ENCODE peak calls at places on chromosomes 3 and 15, in four cellular contexts. One of them, this sample, is unnamed. For H3K4me1 and H3K9me3, the result is how much of the 10 kb centered on the place peaks cover.

GRCh38 chr15:35827156-35827555 is 281.2 kb upstream of the DPH6 start:
- DNase-seq in transverse colon: no peak
- DNase-seq in heart left ventricle: no peak
- DNase-seq in CD8-positive, alpha-beta memory T cell: no peak
- DNase-seq in this sample: no peak

GRCh38 chr3:15527031-15527459 is 5.5 kb upstream of the COLQ start:
- DNase-seq in heart left ventricle: no peak
- DNase-seq in transverse colon: no peak
- DNase-seq in CD8-positive, alpha-beta memory T cell: no peak
- DNase-seq in this sample: no peak

GRCh38 chr3:127182446-127182845 is 10.5 kb upstream of the PRR23E start:
- DNase-seq in transverse colon: no peak
- DNase-seq in CD8-positive, alpha-beta memory T cell: no peak
- DNase-seq in heart left ventricle: no peak
- DNase-seq in this sample: peak

GRCh38 chr3:181724432-181724740 is 12.7 kb downstream of the SOX2 start:
- DNase-seq in heart left ventricle: no peak
- DNase-seq in CD8-positive, alpha-beta memory T cell: no peak
- DNase-seq in transverse colon: no peak
- DNase-seq in this sample: no peak

GRCh38 chr3:68139897-68140296 is 485.5 kb upstream of the SUCLG2 start:
- DNase-seq in transverse colon: no peak
- DNase-seq in CD8-positive, alpha-beta memory T cell: no peak
- DNase-seq in heart left ventricle: no peak
- DNase-seq in this sample: no peak

GRCh38 chr3:164048451-164048850 is 1029.8 kb downstream of the SI start:
- DNase-seq in heart left ventricle: no peak
- DNase-seq in CD8-positive, alpha-beta memory T cell: no peak
- DNase-seq in transverse colon: no peak
- DNase-seq in this sample: no peak

GRCh38 chr3:146547235-146547835 is 2.9 kb upstream of the PLSCR1 start:
- DNase-seq in heart left ventricle: no peak
- DNase-seq in CD8-positive, alpha-beta memory T cell: no peak
- DNase-seq in transverse colon: no peak
- DNase-seq in this sample: no peak

GRCh38 chr3:65846936-65847335 is 191.8 kb downstream of the MAGI1 start:
- DNase-seq in heart left ventricle: no peak
- DNase-seq in CD8-positive, alpha-beta memory T cell: no peak
- DNase-seq in transverse colon: no peak
- DNase-seq in this sample: no peak

GRCh38 chr15:74369084-74369745 is 1.8 kb upstream of the CYP11A1 start:
- DNase-seq in transverse colon: no peak
- DNase-seq in CD8-positive, alpha-beta memory T cell: no peak
- DNase-seq in heart left ventricle: no peak
- DNase-seq in this sample: no peak

GRCh38 chr3:13657660-13658435 is 108.9 kb downstream of the FBLN2 start:
- DNase-seq in transverse colon: peak
- DNase-seq in CD8-positive, alpha-beta memory T cell: peak
- DNase-seq in heart left ventricle: peak
- DNase-seq in this sample: peak

GRCh38 chr3:46464326-46465195 is at the start of gene LTF:
- DNase-seq in CD8-positive, alpha-beta memory T cell: no peak
- DNase-seq in heart left ventricle: no peak
- DNase-seq in transverse colon: no peak
- DNase-seq in this sample: no peak

GRCh38 chr15:63079938-63080626 is 37.5 kb downstream of the TPM1 start:
- DNase-seq in transverse colon: no peak
- DNase-seq in CD8-positive, alpha-beta memory T cell: no peak
- DNase-seq in heart left ventricle: no peak
- DNase-seq in this sample: no peak

GRCh38 chr15:32959077-32959476 is 235.4 kb downstream of the FMN1 start:
- DNase-seq in heart left ventricle: no peak
- DNase-seq in transverse colon: no peak
- DNase-seq in CD8-positive, alpha-beta memory T cell: no peak
- DNase-seq in this sample: no peak

GRCh38 chr3:144031938-144032337 is 60.3 kb downstream of the DIPK2A start:
- DNase-seq in transverse colon: peak
- DNase-seq in CD8-positive, alpha-beta memory T cell: no peak
- DNase-seq in heart left ventricle: peak
- DNase-seq in this sample: no peak

GRCh38 chr3:113264741-113265140 is 53.4 kb downstream of the BOC start:
- DNase-seq in CD8-positive, alpha-beta memory T cell: no peak
- DNase-seq in transverse colon: no peak
- DNase-seq in heart left ventricle: no peak
- DNase-seq in this sample: no peak

GRCh38 chr3:72590732-72591192 is 257.5 kb downstream of the SHQ1 start:
- DNase-seq in transverse colon: no peak
- DNase-seq in CD8-positive, alpha-beta memory T cell: no peak
- DNase-seq in heart left ventricle: no peak
- DNase-seq in this sample: no peak

GRCh38 chr3:150041877-150042276 is 71.2 kb upstream of the PFN2 start:
- DNase-seq in CD8-positive, alpha-beta memory T cell: no peak
- DNase-seq in heart left ventricle: no peak
- DNase-seq in transverse colon: no peak
- DNase-seq in this sample: no peak

GRCh38 chr3:117355566-117355965 is 646.0 kb downstream of the TUSC7 start:
- DNase-seq in heart left ventricle: no peak
- DNase-seq in transverse colon: no peak
- DNase-seq in CD8-positive, alpha-beta memory T cell: no peak
- DNase-seq in this sample: no peak

GRCh38 chr15:41199470-41199869 is 31.1 kb downstream of the EXD1 start:
- DNase-seq in heart left ventricle: no peak
- DNase-seq in transverse colon: no peak
- DNase-seq in CD8-positive, alpha-beta memory T cell: no peak
- DNase-seq in this sample: no peak

GRCh38 chr3:133494469-133494868 is 79.0 kb upstream of the CDV3 start:
- DNase-seq in CD8-positive, alpha-beta memory T cell: no peak
- DNase-seq in transverse colon: no peak
- DNase-seq in heart left ventricle: no peak
- DNase-seq in this sample: no peak

GRCh38 chr3:107660316-107660976 is 137.7 kb downstream of the BBX start:
- DNase-seq in CD8-positive, alpha-beta memory T cell: peak
- DNase-seq in heart left ventricle: no peak
- DNase-seq in transverse colon: no peak
- DNase-seq in this sample: no peak

GRCh38 chr3:62722344-62722743 is 152.9 kb downstream of the CADPS start:
- DNase-seq in CD8-positive, alpha-beta memory T cell: no peak
- DNase-seq in transverse colon: no peak
- DNase-seq in heart left ventricle: no peak
- DNase-seq in this sample: no peak

GRCh38 chr3:180804871-180805430 is 107.5 kb upstream of the FXR1 start:
- DNase-seq in heart left ventricle: peak
- DNase-seq in CD8-positive, alpha-beta memory T cell: no peak
- DNase-seq in transverse colon: no peak
- DNase-seq in this sample: no peak

GRCh38 chr3:143847787-143848631 is at the start of gene SLC9A9:
- DNase-seq in CD8-positive, alpha-beta memory T cell: peak
- DNase-seq in transverse colon: peak
- DNase-seq in heart left ventricle: no peak
- DNase-seq in this sample: no peak

GRCh38 chr15:63357657-63358161 is 23.9 kb downstream of the CA12 start:
- DNase-seq in transverse colon: peak
- DNase-seq in CD8-positive, alpha-beta memory T cell: no peak
- DNase-seq in heart left ventricle: no peak
- DNase-seq in this sample: no peak

GRCh38 chr3:195863121-195864061 is 45.0 kb downstream of the TNK2 start:
- DNase-seq in CD8-positive, alpha-beta memory T cell: peak
- DNase-seq in heart left ventricle: peak
- DNase-seq in transverse colon: peak
- DNase-seq in this sample: peak

GRCh38 chr3:166637984-166638530 is 742.0 kb downstream of the ZBBX start:
- DNase-seq in heart left ventricle: no peak
- DNase-seq in CD8-positive, alpha-beta memory T cell: no peak
- DNase-seq in transverse colon: no peak
- DNase-seq in this sample: no peak

GRCh38 chr3:161142486-161142885 is 37.3 kb upstream of the B3GALNT1 start:
- DNase-seq in CD8-positive, alpha-beta memory T cell: no peak
- DNase-seq in transverse colon: no peak
- DNase-seq in heart left ventricle: no peak
- DNase-seq in this sample: no peak

GRCh38 chr3:23740517-23741402 is 65.0 kb upstream of the UBE2E1 start:
- DNase-seq in CD8-positive, alpha-beta memory T cell: no peak
- DNase-seq in heart left ventricle: peak
- DNase-seq in transverse colon: peak
- DNase-seq in this sample: peak

GRCh38 chr15:78991879-78992278 is 47.0 kb upstream of the CTSH start:
- DNase-seq in CD8-positive, alpha-beta memory T cell: no peak
- DNase-seq in transverse colon: peak
- DNase-seq in heart left ventricle: no peak
- DNase-seq in this sample: no peak

GRCh38 chr3:112739252-112739945 is 98.5 kb upstream of the CCDC80 start:
- DNase-seq in transverse colon: no peak
- DNase-seq in heart left ventricle: no peak
- DNase-seq in CD8-positive, alpha-beta memory T cell: no peak
- DNase-seq in this sample: no peak

DNA sequence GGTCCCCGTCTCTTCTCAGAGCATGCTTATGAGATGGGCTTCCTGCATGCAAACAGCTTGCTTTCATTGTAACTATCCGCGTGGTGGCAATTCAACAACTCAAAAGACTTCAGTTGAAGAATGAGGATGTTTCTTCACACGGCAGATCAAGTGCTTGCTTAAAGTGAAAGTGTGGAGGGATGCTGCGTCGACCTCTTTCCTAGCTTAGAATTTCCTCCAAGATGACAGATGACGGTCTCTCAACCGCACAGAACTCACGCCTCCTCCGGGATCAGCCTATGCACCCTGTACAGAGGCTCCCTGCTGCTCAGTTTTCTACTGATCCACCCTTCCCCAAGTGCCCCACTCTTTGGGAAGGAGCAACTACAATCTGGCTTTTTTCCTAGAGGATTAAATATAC is 47.8 kb downstream of the PCSK6 start:
- DNase-seq in heart left ventricle: no peak
- DNase-seq in transverse colon: no peak
- DNase-seq in CD8-positive, alpha-beta memory T cell: no peak
- DNase-seq in this sample: no peak
- H3K4me1 ChIP-seq in heart left ventricle: half or more
- H3K4me1 ChIP-seq in transverse colon: under half
- H3K4me1 ChIP-seq in CD8-positive, alpha-beta memory T cell: under half
- H3K4me1 ChIP-seq in this sample: under half

GRCh38 chr15:50893976-50894375 is 14.5 kb upstream of the AP4E1 start:
- DNase-seq in heart left ventricle: no peak
- DNase-seq in CD8-positive, alpha-beta memory T cell: no peak
- DNase-seq in transverse colon: no peak
- DNase-seq in this sample: no peak
- H3K9me3 ChIP-seq in heart left ventricle: under half
- H3K9me3 ChIP-seq in CD8-positive, alpha-beta memory T cell: under half
- H3K9me3 ChIP-seq in transverse colon: under half
- H3K9me3 ChIP-seq in this sample: under half

GRCh38 chr3:152595975-152596832 is 238.7 kb upstream of the P2RY1 start:
- DNase-seq in CD8-positive, alpha-beta memory T cell: peak
- DNase-seq in transverse colon: peak
- DNase-seq in heart left ventricle: peak
- DNase-seq in this sample: peak
- H3K4me3 ChIP-seq in CD8-positive, alpha-beta memory T cell: no peak
- H3K4me3 ChIP-seq in transverse colon: no peak
- H3K4me3 ChIP-seq in heart left ventricle: peak
- H3K4me3 ChIP-seq in this sample: no peak

DNA sequence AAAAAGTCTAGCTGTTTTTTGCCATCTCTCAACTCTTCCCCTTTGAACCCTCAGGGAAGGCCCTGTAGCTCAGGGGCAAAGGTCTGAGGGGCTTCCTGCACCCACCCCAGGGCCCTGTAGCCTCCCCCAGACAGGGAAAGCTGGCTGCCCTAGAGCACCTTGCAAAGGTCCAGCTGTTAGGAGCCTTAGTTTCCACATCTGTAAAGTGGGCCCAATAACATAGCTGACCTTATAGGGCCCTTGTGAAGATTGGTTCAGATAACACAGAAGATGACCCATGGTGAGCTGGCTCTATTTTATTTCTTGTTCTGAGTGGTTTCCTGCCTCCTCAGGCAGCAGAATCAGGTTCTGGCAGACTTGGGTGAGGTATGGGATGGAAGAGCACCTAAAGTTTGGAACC is 55.2 kb upstream of the SMAD6 start:
- DNase-seq in heart left ventricle: no peak
- DNase-seq in transverse colon: no peak
- DNase-seq in CD8-positive, alpha-beta memory T cell: no peak
- DNase-seq in this sample: no peak
- H3K4me1 ChIP-seq in heart left ventricle: half or more
- H3K4me1 ChIP-seq in transverse colon: under half
- H3K4me1 ChIP-seq in CD8-positive, alpha-beta memory T cell: under half
- H3K4me1 ChIP-seq in this sample: under half

GRCh38 chr15:93451265-93451664 is 362.3 kb upstream of the RGMA start:
- DNase-seq in heart left ventricle: no peak
- DNase-seq in transverse colon: no peak
- DNase-seq in CD8-positive, alpha-beta memory T cell: no peak
- DNase-seq in this sample: no peak
- H3K9me3 ChIP-seq in heart left ventricle: under half
- H3K9me3 ChIP-seq in transverse colon: under half
- H3K9me3 ChIP-seq in CD8-positive, alpha-beta memory T cell: under half
- H3K9me3 ChIP-seq in this sample: under half

DNA sequence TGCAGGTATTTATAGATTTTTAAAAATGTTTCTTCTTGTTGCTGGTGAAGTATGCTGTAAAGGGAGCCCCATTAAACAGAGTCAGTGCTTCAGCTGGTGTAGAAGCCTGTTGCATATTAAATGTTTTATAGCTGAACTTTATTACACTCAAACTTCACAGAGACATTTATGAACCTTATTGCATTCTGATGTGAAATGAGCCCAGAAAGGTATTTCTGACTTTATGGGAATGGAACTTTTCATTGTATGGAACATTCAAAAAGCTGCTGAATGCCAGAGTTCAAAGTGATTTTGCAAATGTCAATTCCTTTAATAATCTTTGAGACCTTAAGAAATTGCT is 329.3 kb upstream of the RASGRP1 start:
- DNase-seq in transverse colon: no peak
- DNase-seq in CD8-positive, alpha-beta memory T cell: no peak
- DNase-seq in heart left ventricle: no peak
- DNase-seq in this sample: no peak
- H3K4me3 ChIP-seq in transverse colon: no peak
- H3K4me3 ChIP-seq in CD8-positive, alpha-beta memory T cell: no peak
- H3K4me3 ChIP-seq in heart left ventricle: no peak
- H3K4me3 ChIP-seq in this sample: no peak

GRCh38 chr15:52042051-52042851 is 23.2 kb downstream of the MAPK6 start:
- DNase-seq in CD8-positive, alpha-beta memory T cell: no peak
- DNase-seq in transverse colon: no peak
- DNase-seq in heart left ventricle: no peak
- DNase-seq in this sample: no peak
- H3K4me1 ChIP-seq in CD8-positive, alpha-beta memory T cell: under half
- H3K4me1 ChIP-seq in transverse colon: half or more
- H3K4me1 ChIP-seq in heart left ventricle: half or more
- H3K4me1 ChIP-seq in this sample: under half

GRCh38 chr15:38678291-38678690 is 113.7 kb upstream of the RASGRP1 start:
- DNase-seq in transverse colon: no peak
- DNase-seq in CD8-positive, alpha-beta memory T cell: no peak
- DNase-seq in heart left ventricle: no peak
- DNase-seq in this sample: no peak
- H3K9me3 ChIP-seq in transverse colon: under half
- H3K9me3 ChIP-seq in CD8-positive, alpha-beta memory T cell: under half
- H3K9me3 ChIP-seq in heart left ventricle: under half
- H3K9me3 ChIP-seq in this sample: under half

DNA sequence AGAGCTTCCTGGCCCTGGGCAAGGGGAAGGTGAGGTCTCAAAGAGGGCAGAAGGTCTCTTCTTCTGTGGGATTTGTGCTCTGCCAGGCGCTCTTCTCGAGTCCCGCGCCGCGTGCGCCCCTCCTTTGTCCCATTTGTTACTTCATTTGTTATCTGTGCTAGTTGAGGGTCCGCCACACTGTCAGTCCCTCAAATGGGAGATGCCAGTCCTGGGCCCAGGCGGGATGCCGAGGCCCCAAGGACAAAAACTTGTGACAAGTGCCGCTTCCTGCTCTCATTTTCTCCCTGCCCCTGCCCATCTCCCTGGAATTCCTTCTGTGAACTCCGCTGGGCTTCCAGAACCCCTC is 1.5 kb downstream of the ST8SIA2 start:
- DNase-seq in CD8-positive, alpha-beta memory T cell: no peak
- DNase-seq in transverse colon: no peak
- DNase-seq in heart left ventricle: no peak
- DNase-seq in this sample: no peak
- H3K4me3 ChIP-seq in CD8-positive, alpha-beta memory T cell: no peak
- H3K4me3 ChIP-seq in transverse colon: peak
- H3K4me3 ChIP-seq in heart left ventricle: peak
- H3K4me3 ChIP-seq in this sample: no peak

This sample was measured in lung.